ENCODE peak calls at places on chromosome 2, in four cellular contexts. F is stimulated activated CD4-positive, alpha-beta T cell treated with anti-CD3 and anti-CD28 coated beads, Interleukin-4, amount 100 ng/mL, for 48 hours; K is NCI-H774; G is stimulated activated naive CD8-positive, alpha-beta T cell treated with anti-CD3 and anti-CD28 coated beads, Interleukin-15, amount 100 ng/mL, for 72 hours. R is an unnamed sample.

GRCh38 chr2:190718652-190719526 is 70.0 kb downstream of the NAB1 start:
- DNase-seq in K (no peak), G (peak), F (peak), R (no peak)

GRCh38 chr2:227370791-227371312 is 8.3 kb downstream of the TM4SF20 start:
- DNase-seq in K (no peak), F (no peak), G (no peak), R (no peak)

GRCh38 chr2:20304411-20304810 is 46.2 kb downstream of the PUM2 start:
- DNase-seq in F (no peak), K (no peak), G (no peak), R (no peak)

GRCh38 chr2:17821080-17821479 is 4.8 kb downstream of the MSGN1 start:
- DNase-seq in F (no peak), K (no peak), G (no peak), R (no peak)

GRCh38 chr2:203097735-203098134 is 83.1 kb downstream of the NBEAL1 start:
- DNase-seq in F (no peak), G (no peak), K (no peak), R (no peak)

GRCh38 chr2:9780368-9781130 is 62.7 kb upstream of the TAF1B start:
- DNase-seq in G (peak), K (no peak), F (no peak), R (no peak)

GRCh38 chr2:99643824-99644787 is 154.3 kb upstream of the REV1 start:
- DNase-seq in K (no peak), G (no peak), F (no peak), R (no peak)

GRCh38 chr2:232292395-232293154 is 86.0 kb upstream of the ALPP start:
- DNase-seq in F (peak), G (peak), K (no peak), R (peak)

GRCh38 chr2:54903736-54904554 is 146.3 kb downstream of the RTN4 start:
- DNase-seq in G (peak), F (peak), K (no peak), R (no peak)

GRCh38 chr2:217955881-217956493 is 46.8 kb downstream of the TNS1 start:
- DNase-seq in K (no peak), F (no peak), G (no peak), R (no peak)

GRCh38 chr2:2222931-2223330 is 108.1 kb downstream of the MYT1L start:
- DNase-seq in K (no peak), G (no peak), F (no peak), R (no peak)

GRCh38 chr2:133768261-133769021 is 200.2 kb upstream of the NCKAP5 start:
- DNase-seq in K (no peak), G (no peak), F (no peak), R (no peak)

GRCh38 chr2:121810959-121811853 is 55.8 kb downstream of the TSN start:
- DNase-seq in G (no peak), F (no peak), K (peak), R (peak)

GRCh38 chr2:197947219-197947757 is 142.9 kb downstream of the PLCL1 start:
- DNase-seq in G (no peak), K (no peak), F (no peak), R (no peak)

GRCh38 chr2:229725716-229726346 is 11.5 kb upstream of the DNER start:
- DNase-seq in F (no peak), G (no peak), K (peak), R (no peak)

GRCh38 chr2:218263817-218264611 is 3.2 kb downstream of the GPBAR1 start:
- DNase-seq in F (no peak), G (no peak), K (no peak), R (no peak)

GRCh38 chr2:7180641-7181370 is 263.6 kb downstream of the RNF144A start:
- DNase-seq in G (no peak), K (no peak), F (no peak), R (no peak)

GRCh38 chr2:24021122-24021998 is 11.5 kb downstream of the MFSD2B start:
- DNase-seq in G (peak), F (peak), K (no peak), R (no peak)

GRCh38 chr2:85724731-85725181 is 29.0 kb upstream of the ATOH8 start:
- DNase-seq in G (no peak), F (no peak), K (no peak), R (no peak)

GRCh38 chr2:223548194-223548593 is 54.0 kb downstream of the SCG2 start:
- DNase-seq in K (no peak), F (no peak), G (no peak), R (no peak)

GRCh38 chr2:238908960-238909951 is 61.4 kb downstream of the TWIST2 start:
- DNase-seq in F (no peak), K (no peak), G (peak), R (no peak)

GRCh38 chr2:31331156-31331555 is 83.4 kb downstream of the XDH start:
- DNase-seq in K (no peak), G (no peak), F (no peak), R (no peak)

GRCh38 chr2:77228379-77228778 is 293.8 kb downstream of the LRRTM4 start:
- DNase-seq in F (no peak), K (no peak), G (no peak), R (no peak)

GRCh38 chr2:26243643-26244478 is 571 bp downstream of the HADHA start:
- DNase-seq in K (no peak), G (no peak), F (no peak), R (no peak)